ENCODE peak calls at places on chromosomes 7 and 10, in five cellular contexts. S, O, L, W and F are unnamed samples.

GRCh38 chr7:156614434-156615264 is 25.9 kb upstream of the RNF32 start:
- DNase-seq in S (no peak), L (no peak), W (no peak), O (no peak), F (no peak)

GRCh38 chr10:8298871-8299570 is 244.5 kb downstream of the GATA3 start:
- DNase-seq in S (no peak), W (no peak), O (no peak), L (no peak), F (no peak)

GRCh38 chr7:2034291-2035201 is 198.2 kb downstream of the MAD1L1 start:
- DNase-seq in S (no peak), W (no peak), O (no peak), L (no peak), F (no peak)

GRCh38 chr7:102284399-102284798 is 2.3 kb upstream of the SH2B2 start:
- DNase-seq in W (no peak), O (no peak), L (no peak), S (no peak), F (no peak)

GRCh38 chr10:84534168-84534567 is 205.8 kb downstream of the CCSER2 start:
- DNase-seq in S (no peak), L (no peak), W (no peak), O (peak), F (no peak)

GRCh38 chr10:100350914-100351485 is 4.0 kb downstream of the SCD start:
- DNase-seq in O (no peak), S (no peak), W (no peak), L (no peak), F (no peak)

GRCh38 chr7:99380823-99381663 is 6.5 kb downstream of the ARPC1B start:
- DNase-seq in L (no peak), S (no peak), O (no peak), W (no peak), F (no peak)

GRCh38 chr10:88848499-88848898 is 3.1 kb downstream of the ANKRD22 start:
- DNase-seq in S (no peak), O (no peak), W (peak), L (peak), F (no peak)

GRCh38 chr10:31272841-31273240 is 46.2 kb upstream of the ZEB1 start:
- DNase-seq in S (no peak), O (no peak), L (no peak), W (no peak), F (no peak)

GRCh38 chr7:157337316-157338149 is 729 bp downstream of the DNAJB6 start:
- DNase-seq in S (no peak), W (peak), L (peak), O (no peak), F (peak)

GRCh38 chr7:1899201-1899600 is 229.1 kb downstream of the ELFN1 start:
- DNase-seq in S (peak), W (peak), L (peak), O (no peak), F (no peak)

GRCh38 chr7:38411404-38411803 is 138.0 kb upstream of the TARP start:
- DNase-seq in W (no peak), S (no peak), L (no peak), O (no peak), F (no peak)

GRCh38 chr7:38070718-38071117 is 107.3 kb upstream of the STARD3NL start:
- DNase-seq in W (peak), S (no peak), O (no peak), L (peak), F (peak)

GRCh38 chr7:88881136-88881535 is 85.6 kb upstream of the TEX47 start:
- DNase-seq in O (no peak), L (no peak), W (no peak), S (no peak), F (no peak)

GRCh38 chr7:101733713-101734475 is 83.5 kb upstream of the CUX1 start:
- DNase-seq in L (peak), S (no peak), W (peak), O (no peak), F (peak)

GRCh38 chr10:60096761-60097513 is 190.6 kb upstream of the CCDC6 start:
- DNase-seq in S (no peak), L (no peak), W (no peak), O (no peak), F (no peak)

GRCh38 chr7:38886265-38886664 is 22.7 kb downstream of the VPS41 start:
- DNase-seq in S (no peak), O (no peak), W (no peak), L (no peak), F (peak)

GRCh38 chr7:418636-419280 is 100.9 kb downstream of the PDGFA start:
- DNase-seq in W (no peak), L (no peak), S (no peak), O (no peak), F (no peak)

GRCh38 chr7:141654551-141654950 is 47.4 kb downstream of the DENND11 start:
- DNase-seq in L (peak), O (peak), W (peak), S (peak), F (peak)

GRCh38 chr7:107694395-107694794 is 33.8 kb downstream of the SLC26A4 start:
- DNase-seq in L (peak), S (no peak), W (peak), O (no peak), F (no peak)

GRCh38 chr7:12524794-12525386 is 45.6 kb upstream of the SCIN start:
- DNase-seq in O (no peak), L (peak), S (peak), W (peak), F (no peak)

GRCh38 chr7:136072447-136072846 is 95.3 kb upstream of the MTPN start:
- DNase-seq in S (no peak), O (no peak), W (no peak), L (no peak), F (no peak)

GRCh38 chr10:122551450-122551849 is 9.1 kb upstream of the DMBT1 start:
- DNase-seq in O (no peak), W (no peak), L (no peak), S (no peak), F (peak)

GRCh38 chr7:150566572-150566971 is 618 bp upstream of the GIMAP4 start:
- DNase-seq in S (no peak), O (no peak), W (no peak), L (no peak), F (no peak)

GRCh38 chr7:98137826-98138151 is 31.1 kb downstream of the LMTK2 start:
- DNase-seq in S (no peak), L (no peak), W (no peak), O (peak), F (no peak)

GRCh38 chr10:72259491-72260214 is 14.1 kb upstream of the DDIT4 start:
- DNase-seq in W (peak), L (no peak), S (no peak), O (no peak), F (peak)

GRCh38 chr10:28217848-28218247 is 85.0 kb downstream of the MPP7 start:
- DNase-seq in W (peak), O (no peak), S (peak), L (peak), F (no peak)

GRCh38 chr7:106552645-106553445 is 108.1 kb downstream of the CCDC71L start:
- DNase-seq in L (no peak), W (no peak), O (no peak), S (no peak), F (no peak)

GRCh38 chr10:114526497-114527238 is 122.4 kb upstream of the AFAP1L2 start:
- DNase-seq in W (peak), O (peak), S (no peak), L (peak), F (peak)